ENCODE peak calls at places on chromosomes 7 and 10, in five cellular contexts. E is neural progenitor cell, R is AML-193, F is heart right ventricle, O is NCI-H1105. M is an unnamed sample.

GRCh38 chr7:40199076-40199802 is 64.4 kb downstream of the SUGCT start:
- DNase-seq in O (no peak), E (peak), F (no peak), R (no peak), M (no peak)

GRCh38 chr10:47239211-47239610 is 60.8 kb upstream of the GDF10 start:
- DNase-seq in R (no peak), E (no peak), O (no peak), F (no peak), M (no peak)

GRCh38 chr10:117339569-117339968 is 35.7 kb downstream of the PDZD8 start:
- DNase-seq in F (no peak), E (no peak), R (no peak), O (no peak), M (no peak)

GRCh38 chr7:100681491-100682227 is 8.1 kb downstream of the GNB2 start:
- DNase-seq in F (no peak), E (no peak), O (no peak), R (no peak), M (no peak)

GRCh38 chr7:138649506-138649905 is 51.7 kb downstream of the SVOPL start:
- DNase-seq in R (no peak), O (no peak), E (no peak), F (no peak), M (no peak)

GRCh38 chr7:106177295-106177690 is 65.2 kb upstream of the SYPL1 start:
- DNase-seq in R (no peak), F (no peak), E (no peak), O (no peak), M (no peak)

GRCh38 chr7:142581341-142581740 is 167.9 kb upstream of the PRSS1 start:
- DNase-seq in F (no peak), E (no peak), R (peak), O (no peak), M (peak)

GRCh38 chr7:150766334-150766709 is 29.1 kb downstream of the GIMAP5 start:
- DNase-seq in E (no peak), R (no peak), O (no peak), F (no peak), M (no peak)

GRCh38 chr7:79176859-79177477 is 276.5 kb downstream of the MAGI2 start:
- DNase-seq in F (peak), E (peak), R (peak), O (peak), M (peak)

GRCh38 chr10:78602201-78602917 is 466.4 kb upstream of the ZMIZ1 start:
- DNase-seq in F (no peak), E (peak), R (no peak), O (no peak), M (no peak)

GRCh38 chr7:134510646-134511045 is 16.7 kb upstream of the AKR1B10 start:
- DNase-seq in F (no peak), R (no peak), O (no peak), E (no peak), M (no peak)

GRCh38 chr7:101308245-101309085 is 13.1 kb downstream of the IFT22 start:
- DNase-seq in E (peak), R (no peak), O (no peak), F (no peak), M (no peak)

GRCh38 chr10:34024708-34025425 is 690.4 kb upstream of the NRP1 start:
- DNase-seq in F (no peak), R (no peak), O (no peak), E (no peak), M (no peak)

GRCh38 chr7:92044940-92045339 is 89.3 kb downstream of the CYP51A1 start:
- DNase-seq in O (no peak), R (no peak), F (no peak), E (no peak), M (no peak)

GRCh38 chr10:79413196-79413595 is 32.2 kb downstream of the ZCCHC24 start:
- DNase-seq in F (no peak), E (no peak), R (peak), O (no peak), M (peak)

GRCh38 chr7:93862651-93863050 is 27.9 kb downstream of the TFPI2 start:
- DNase-seq in O (no peak), R (no peak), E (no peak), F (no peak), M (no peak)

GRCh38 chr7:69516208-69516820 is 82.0 kb upstream of the AUTS2 start:
- DNase-seq in F (peak), O (no peak), R (no peak), E (no peak), M (no peak)

GRCh38 chr10:95096143-95096542 is 26.8 kb upstream of the CYP2C8 start:
- DNase-seq in O (no peak), E (no peak), R (no peak), F (no peak), M (no peak)

M was measured in GF-D8.